ENCODE peak calls at places on chromosome 13, in five cellular contexts. S is esophagus squamous epithelium, V is Caki2, A is MCF 10A, E is anterior cingulate cortex. T is an unnamed sample.
A peak's percentile ranks its signal among the peaks of the same experiment; 100 is the strongest.

GRCh38 chr13:19090495-19090894 is 91.1 kb downstream of the TUBA3C start:
- DNase-seq in S (no peak), V (no peak), A (no peak), E (no peak), T (no peak)

GRCh38 chr13:107835339-107836018 is 379.9 kb downstream of the LIG4 start:
- DNase-seq in S (no peak), V (peak; percentile 75), A (peak; percentile 29), E (no peak), T (no peak)

GRCh38 chr13:36476661-36477060 is 44.4 kb downstream of the CCNA1 start:
- DNase-seq in S (no peak), V (no peak), A (no peak), E (no peak), T (no peak)

GRCh38 chr13:25375727-25376358 is 4.1 kb downstream of the ATP8A2 start:
- DNase-seq in S (no peak), V (peak; percentile 15), A (peak; percentile 71), E (no peak), T (no peak)

GRCh38 chr13:45950343-45950995 is 98.9 kb upstream of the SIAH3 start:
- DNase-seq in S (no peak), V (no peak), A (no peak), E (no peak), T (no peak)

GRCh38 chr13:66992183-66992582 is 238.0 kb downstream of the PCDH9 start:
- DNase-seq in S (no peak), V (peak; percentile 37), A (peak; percentile 64), E (no peak), T (peak; percentile 37)

GRCh38 chr13:28448959-28449358 is 46.0 kb downstream of the FLT1 start:
- DNase-seq in S (no peak), V (no peak), A (no peak), E (no peak), T (no peak)

GRCh38 chr13:27415116-27415515 is 9.3 kb upstream of the GTF3A start:
- DNase-seq in S (no peak), V (no peak), A (no peak), E (no peak), T (no peak)

GRCh38 chr13:39035799-39036198 is 2.1 kb downstream of the PROSER1 start:
- DNase-seq in S (no peak), V (no peak), A (no peak), E (no peak), T (no peak)

GRCh38 chr13:66951426-66951825 is 278.7 kb downstream of the PCDH9 start:
- DNase-seq in S (no peak), V (no peak), A (no peak), E (no peak), T (no peak)

GRCh38 chr13:76552807-76553206 is 333.4 kb downstream of the KCTD12 start:
- DNase-seq in S (no peak), V (no peak), A (no peak), E (no peak), T (no peak)

GRCh38 chr13:88248393-88248792 is 577.2 kb downstream of the SLITRK5 start:
- DNase-seq in S (no peak), V (no peak), A (no peak), E (no peak), T (no peak)

GRCh38 chr13:23466144-23467002 is 32.9 kb upstream of the SACS start:
- DNase-seq in S (no peak), V (peak; percentile 75), A (peak; percentile 73), E (peak; percentile 74), T (peak; percentile 54)

GRCh38 chr13:95614641-95615245 is 29.8 kb downstream of the DZIP1 start:
- DNase-seq in S (no peak), V (no peak), A (peak; percentile 18), E (no peak), T (no peak)

GRCh38 chr13:59677966-59678814 is 485.5 kb downstream of the DIAPH3 start:
- DNase-seq in S (no peak), V (peak; percentile 10), A (peak; percentile 53), E (no peak), T (peak; percentile 45)

GRCh38 chr13:73676550-73677040 is 457.6 kb downstream of the KLF12 start:
- DNase-seq in S (no peak), V (no peak), A (no peak), E (no peak), T (no peak)

GRCh38 chr13:101292711-101293110 is 123.6 kb downstream of the NALCN start:
- DNase-seq in S (no peak), V (no peak), A (no peak), E (no peak), T (no peak)

GRCh38 chr13:99467764-99468163 is 33.5 kb upstream of the TM9SF2 start:
- DNase-seq in S (no peak), V (no peak), A (peak; percentile 41), E (no peak), T (no peak)

GRCh38 chr13:74710006-74710405 is 575.8 kb upstream of the KLF12 start:
- DNase-seq in S (no peak), V (no peak), A (peak; percentile 52), E (no peak), T (no peak)

GRCh38 chr13:63541336-63541735 is 2125.7 kb upstream of the PCDH20 start:
- DNase-seq in S (no peak), V (no peak), A (no peak), E (no peak), T (no peak)

GRCh38 chr13:112722433-112723250 is 32.8 kb downstream of the ATP11A start:
- DNase-seq in S (no peak), V (peak; percentile 94), A (peak; percentile 11), E (no peak), T (no peak)

GRCh38 chr13:39039033-39039432 is 777 bp downstream of the NHLRC3 start:
- DNase-seq in S (no peak), V (no peak), A (no peak), E (no peak), T (no peak)

GRCh38 chr13:101520672-101521071 is 68.2 kb downstream of the ITGBL1 start:
- DNase-seq in S (no peak), V (no peak), A (peak; percentile 23), E (no peak), T (no peak)